ENCODE peak calls at places on chromosome 10, in ten cellular contexts. Q is gastrocnemius medialis, Y is heart left ventricle, F is coronary artery, C is cardiac muscle cell, D is SJSA1, Z is body of pancreas, A is cardiac fibroblast, E is HAP-1, N is GM23338. L is an unnamed sample.

GRCh38 chr10:34798654-34799053 is 16.4 kb downstream of the PARD3 start:
- DNase-seq in Q (no peak), Y (no peak), F (no peak), C (no peak), D (no peak), Z (no peak), A (no peak), E (no peak), N (no peak), L (no peak)

GRCh38 chr10:124995605-124996004 is 53.7 kb downstream of the ZRANB1 start:
- DNase-seq in Q (no peak), Y (no peak), F (no peak), C (no peak), D (no peak), Z (no peak), A (no peak), E (no peak), N (no peak), L (no peak)

GRCh38 chr10:21732067-21732772 is 198.2 kb downstream of the MLLT10 start:
- DNase-seq in Q (peak; percentile 38), Y (peak; percentile 59), F (no peak), C (peak; percentile 90), D (peak; percentile 57), Z (peak; percentile 63), A (peak; percentile 83), E (peak; percentile 65), N (peak; percentile 92), L (peak; percentile 88)

GRCh38 chr10:75401569-75402485 is at the start of gene ZNF503:
- DNase-seq in Q (peak; percentile 93), Y (peak; percentile 98), F (peak; percentile 99), C (peak; percentile 99), D (peak; percentile 94), Z (peak; percentile 98), A (peak; percentile 97), E (peak; percentile 94), N (peak; percentile 98), L (peak; percentile 94)

GRCh38 chr10:16787361-16787791 is 29.8 kb downstream of the RSU1 start:
- DNase-seq in Q (no peak), Y (no peak), F (no peak), C (no peak), D (no peak), Z (no peak), A (no peak), E (no peak), N (no peak), L (no peak)

GRCh38 chr10:76939862-76940495 is 697.6 kb downstream of the KCNMA1 start:
- DNase-seq in Q (no peak), Y (no peak), F (no peak), C (no peak), D (no peak), Z (no peak), A (no peak), E (no peak), N (no peak), L (no peak)

GRCh38 chr10:52984169-52984568 is 211.6 kb upstream of the MBL2 start:
- DNase-seq in Q (no peak), Y (no peak), F (no peak), C (no peak), D (no peak), Z (no peak), A (no peak), E (no peak), N (no peak), L (no peak)

GRCh38 chr10:63227207-63227895 is 94.2 kb downstream of the NRBF2 start:
- DNase-seq in Q (no peak), Y (no peak), F (no peak), C (no peak), D (no peak), Z (no peak), A (no peak), E (no peak), N (no peak), L (no peak)

GRCh38 chr10:30207485-30208052 is 141.5 kb downstream of the MTPAP start:
- DNase-seq in Q (no peak), Y (no peak), F (no peak), C (peak; percentile 37), D (peak; percentile 43), Z (no peak), A (no peak), E (no peak), N (peak; percentile 12), L (no peak)

GRCh38 chr10:30182191-30183075 is 123.0 kb upstream of the JCAD start:
- DNase-seq in Q (no peak), Y (no peak), F (no peak), C (peak; percentile 86), D (peak; percentile 97), Z (peak; percentile 15), A (peak; percentile 81), E (no peak), N (no peak), L (no peak)

GRCh38 chr10:3720228-3721019 is 64.6 kb downstream of the KLF6 start:
- DNase-seq in Q (peak; percentile 84), Y (peak; percentile 62), F (peak; percentile 82), C (peak; percentile 98), D (no peak), Z (peak; percentile 20), A (peak; percentile 93), E (no peak), N (no peak), L (peak; percentile 16)

GRCh38 chr10:124500767-124501166 is 39.1 kb downstream of the LHPP start:
- DNase-seq in Q (no peak), Y (no peak), F (no peak), C (no peak), D (no peak), Z (no peak), A (no peak), E (no peak), N (no peak), L (no peak)

GRCh38 chr10:25226775-25227682 is 52.2 kb downstream of the GPR158 start:
- DNase-seq in Q (no peak), Y (peak; percentile 21), F (no peak), C (peak; percentile 84), D (peak; percentile 20), Z (peak; percentile 43), A (peak; percentile 60), E (peak; percentile 62), N (peak; percentile 74), L (peak; percentile 69)

GRCh38 chr10:45550903-45551302 is 121.7 kb downstream of the ZFAND4 start:
- DNase-seq in Q (no peak), Y (no peak), F (no peak), C (no peak), D (no peak), Z (no peak), A (no peak), E (no peak), N (no peak), L (no peak)

GRCh38 chr10:21090609-21091082 is 193.5 kb upstream of the NEBL start:
- DNase-seq in Q (no peak), Y (no peak), F (no peak), C (no peak), D (no peak), Z (no peak), A (no peak), E (no peak), N (no peak), L (peak; percentile 82)

GRCh38 chr10:78703581-78703980 is 365.2 kb upstream of the ZMIZ1 start:
- DNase-seq in Q (no peak), Y (no peak), F (no peak), C (peak; percentile 6), D (no peak), Z (no peak), A (no peak), E (no peak), N (no peak), L (no peak)

GRCh38 chr10:96280859-96281258 is 9.5 kb upstream of the BLNK start:
- DNase-seq in Q (no peak), Y (no peak), F (no peak), C (no peak), D (no peak), Z (no peak), A (no peak), E (no peak), N (no peak), L (no peak)

GRCh38 chr10:101007915-101008822 is 8.6 kb downstream of the LZTS2 start:
- DNase-seq in Q (no peak), Y (no peak), F (no peak), C (no peak), D (no peak), Z (no peak), A (no peak), E (no peak), N (no peak), L (no peak)

DNA sequence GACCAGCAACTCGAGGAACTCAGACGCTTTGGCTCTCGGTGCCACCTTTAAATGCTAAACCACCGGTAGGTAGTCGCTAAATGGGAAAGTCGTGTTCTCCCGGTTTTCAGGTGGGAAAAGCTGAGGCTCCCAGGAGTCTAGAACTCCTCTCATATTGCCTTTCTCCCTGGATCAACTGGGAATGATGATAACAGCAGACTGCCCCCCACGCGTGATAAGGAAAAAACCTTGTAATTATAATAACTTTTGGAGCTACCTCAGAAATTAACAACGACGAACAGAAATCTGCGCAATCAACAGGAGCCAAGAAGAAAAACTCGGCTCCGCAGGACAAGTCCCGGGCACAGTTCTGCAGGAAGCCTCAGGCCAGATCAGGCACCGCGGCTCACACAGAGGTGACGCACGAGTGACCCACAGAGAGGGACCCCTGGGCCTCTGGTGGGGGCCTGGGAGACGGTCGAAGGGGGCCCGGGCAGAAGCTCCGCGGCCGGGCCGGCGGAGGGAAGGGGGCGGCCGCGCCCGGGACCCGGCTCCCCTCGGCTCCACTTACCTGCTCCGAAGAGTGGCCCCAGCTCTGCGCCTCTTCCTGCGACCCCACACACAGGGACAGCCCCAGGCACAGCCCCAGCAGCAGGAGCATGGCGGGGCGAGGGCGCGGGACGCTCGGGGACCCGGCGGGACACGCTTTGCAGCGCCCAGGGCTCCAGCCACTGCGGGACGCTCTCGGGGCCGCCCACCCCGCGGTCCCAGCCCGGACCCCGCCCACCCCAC is at the start of gene ITIH5:
- DNase-seq in Q (no peak), Y (peak; percentile 22), F (no peak), C (no peak), D (peak; percentile 12), Z (peak; percentile 16), A (no peak), E (no peak), N (peak; percentile 59), L (no peak)
- H3K4me3 ChIP-seq in Q (peak within 1 kb of the TSS; percentile 53), Y (peak within 1 kb of the TSS; percentile 63), F (peak within 1 kb of the TSS; percentile 90), C (peak within 1 kb of the TSS; percentile 48), D (peak within 1 kb of the TSS; percentile 45), Z (peak within 1 kb of the TSS; percentile 26), A (no peak within 1 kb of the TSS), E (peak within 1 kb of the TSS; percentile 30), N (peak within 1 kb of the TSS; percentile 76), L (peak within 1 kb of the TSS; percentile 44)

GRCh38 chr10:72322030-72322279 is 32.8 kb downstream of the DNAJB12 start:
- DNase-seq in Q (no peak), Y (no peak), F (no peak), C (no peak), D (no peak), Z (no peak), A (no peak), E (no peak), N (no peak), L (no peak)
- H3K4me3 ChIP-seq in Q (no peak overlapping the region), Y (no peak overlapping the region), F (no peak overlapping the region), C (no peak overlapping the region), D (no peak overlapping the region), Z (no peak overlapping the region), A (no peak overlapping the region), E (no peak overlapping the region), N (no peak overlapping the region), L (no peak overlapping the region)

GRCh38 chr10:42933454-42934340 is 143.2 kb upstream of the RET start:
- DNase-seq in Q (no peak), Y (peak; percentile 48), F (no peak), C (peak; percentile 55), D (no peak), Z (peak; percentile 64), A (peak; percentile 9), E (no peak), N (peak; percentile 69), L (peak; percentile 65)
- H3K4me3 ChIP-seq in Q (peak overlapping the region; percentile 11), Y (peak overlapping the region; percentile 37), F (peak overlapping the region; percentile 42), C (peak overlapping the region; percentile 14), D (no peak overlapping the region), Z (no peak overlapping the region), A (no peak overlapping the region), E (no peak overlapping the region), N (peak overlapping the region; percentile 78), L (no peak overlapping the region)

GRCh38 chr10:92692697-92693533 is 3.2 kb downstream of the HHEX start:
- DNase-seq in Q (no peak), Y (no peak), F (no peak), C (no peak), D (no peak), Z (no peak), A (no peak), E (peak; percentile 2), N (no peak), L (no peak)
- H3K4me3 ChIP-seq in Q (peak overlapping the region; percentile 65), Y (peak overlapping the region; percentile 67), F (peak overlapping the region; percentile 82), C (no peak overlapping the region), D (no peak overlapping the region), Z (peak overlapping the region; percentile 10), A (peak overlapping the region; percentile 80), E (no peak overlapping the region), N (peak overlapping the region; percentile 56), L (no peak overlapping the region)

L was measured in A673.